ENCODE peak calls at places on chromosomes 3 and 15, in eight cellular contexts. T is neural progenitor cell, B is tibial nerve, Z is astrocyte, Q is psoas muscle, U is prostate gland, O is MM.1S, E is ovary. R is an unnamed sample.

GRCh38 chr3:48656061-48656840 is 6.4 kb downstream of the CELSR3 start:
- DNase-seq in E (peak; percentile 90), O (peak; percentile 79), Q (peak; percentile 90), T (peak; percentile 95), Z (peak; percentile 23), U (peak; percentile 69), B (peak; percentile 52), R (peak; percentile 77)

GRCh38 chr15:92882697-92883642 is 17.2 kb upstream of the CHD2 start:
- DNase-seq in O (peak; percentile 26), Q (peak; percentile 75), T (peak; percentile 59), E (peak; percentile 64), U (no peak), Z (no peak), B (no peak), R (no peak)

GRCh38 chr3:22582291-22582690 is 620.8 kb upstream of the UBE2E2 start:
- DNase-seq in E (no peak), T (no peak), B (no peak), O (no peak), U (no peak), Q (no peak), Z (no peak), R (no peak)

GRCh38 chr3:126389112-126389791 is 5.5 kb upstream of the CFAP100 start:
- DNase-seq in O (peak; percentile 85), E (peak; percentile 92), T (peak; percentile 97), Z (peak; percentile 59), B (peak; percentile 91), U (peak; percentile 92), Q (peak; percentile 97), R (peak; percentile 99)

GRCh38 chr3:106643684-106644161 is 733.5 kb upstream of the CCDC54 start:
- DNase-seq in T (no peak), O (no peak), Z (no peak), Q (peak; percentile 47), E (no peak), B (no peak), U (no peak), R (no peak)

GRCh38 chr3:183988216-183988790 is 29.4 kb downstream of the ABCC5 start:
- DNase-seq in B (no peak), Q (no peak), U (no peak), T (no peak), O (no peak), Z (peak; percentile 72), E (peak; percentile 41), R (no peak)

GRCh38 chr3:96836153-96836915 is 21.9 kb downstream of the EPHA6 start:
- DNase-seq in Q (no peak), U (no peak), T (no peak), B (no peak), Z (no peak), O (no peak), E (no peak), R (no peak)

GRCh38 chr3:107892960-107893359 is 197.9 kb downstream of the CD47 start:
- DNase-seq in B (no peak), U (no peak), Q (no peak), O (no peak), Z (no peak), T (no peak), E (no peak), R (no peak)

GRCh38 chr3:116034797-116035196 is 410.5 kb downstream of the LSAMP start:
- DNase-seq in E (no peak), U (no peak), Z (no peak), T (no peak), B (no peak), Q (no peak), O (no peak), R (no peak)

GRCh38 chr3:32140943-32141342 is 34.5 kb downstream of the GPD1L start:
- DNase-seq in O (no peak), B (no peak), Z (no peak), E (no peak), Q (no peak), T (no peak), U (no peak), R (no peak)

GRCh38 chr3:190586631-190587000 is 72.7 kb downstream of the IL1RAP start:
- DNase-seq in O (no peak), U (no peak), Z (peak; percentile 57), T (no peak), B (no peak), Q (no peak), E (no peak), R (no peak)

DNA sequence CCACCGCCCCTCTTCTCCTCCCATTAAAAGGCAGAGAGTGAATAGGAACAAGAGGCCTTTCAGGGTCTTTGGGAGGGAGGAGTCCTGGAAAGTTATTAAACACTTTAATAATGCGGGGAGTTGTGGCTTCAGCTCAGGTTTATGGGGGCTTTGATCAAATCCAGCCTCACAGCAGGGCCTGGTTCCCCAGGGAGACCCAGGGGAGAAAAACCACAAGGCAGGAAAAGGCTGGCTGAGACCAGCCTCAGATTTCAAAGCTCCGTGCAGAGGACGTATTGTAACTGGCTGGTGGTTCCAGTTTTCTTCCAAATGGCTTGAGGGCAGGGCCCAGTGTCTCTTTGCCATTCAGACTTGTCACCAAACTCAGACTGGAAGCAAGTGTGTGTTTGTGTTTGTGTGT is 242.1 kb downstream of the TLE3 start:
- DNase-seq in O (no peak), B (no peak), U (no peak), E (no peak), Z (no peak), Q (no peak), T (no peak), R (no peak)
- H3K4me3 ChIP-seq in O (no peak overlapping the region), B (no peak overlapping the region), U (no peak overlapping the region), E (no peak overlapping the region), Z (peak overlapping the region; percentile 34), Q (no peak overlapping the region), T (no peak overlapping the region), R (no peak overlapping the region)

GRCh38 chr3:43191116-43191515 is 85.2 kb upstream of the POMGNT2 start:
- DNase-seq in U (no peak), Z (no peak), B (no peak), T (no peak), Q (no peak), O (no peak), E (no peak), R (no peak)
- H3K4me1 ChIP-seq in U (no peaks in the 10 kb centered on the region), Z (peaks cover 6% of the 10 kb centered on the region), B (no peaks in the 10 kb centered on the region), T (no peaks in the 10 kb centered on the region), Q (no peaks in the 10 kb centered on the region), O (no peaks in the 10 kb centered on the region), E (no peaks in the 10 kb centered on the region), R (peaks cover 11% of the 10 kb centered on the region)

DNA sequence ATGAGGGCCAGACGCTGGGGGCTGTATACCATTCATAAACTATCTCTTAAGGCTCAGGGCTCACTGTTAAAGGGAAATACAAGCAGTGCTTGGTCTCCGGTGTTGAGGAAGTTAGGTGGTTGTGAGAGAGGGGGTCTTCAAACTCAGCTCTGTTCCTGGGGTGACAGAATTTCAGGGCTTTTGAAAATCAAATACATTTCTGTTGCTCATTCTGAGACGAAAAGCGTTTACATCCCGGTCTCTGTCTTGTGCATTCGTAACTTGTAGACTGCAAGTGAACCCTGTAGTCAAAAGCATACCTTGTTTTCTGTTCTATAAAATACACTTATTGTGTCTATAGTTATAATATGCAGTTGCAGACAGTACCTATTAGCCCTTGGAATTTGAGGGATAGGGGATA is 1.7 kb downstream of the SLCO3A1 start:
- DNase-seq in U (no peak), Q (no peak), B (no peak), Z (no peak), E (no peak), T (no peak), O (no peak), R (no peak)
- H3K4me3 ChIP-seq in U (no peak overlapping the region), Q (peak overlapping the region; percentile 81), B (no peak overlapping the region), Z (no peak overlapping the region), E (no peak overlapping the region), T (peak overlapping the region; percentile 82), O (no peak overlapping the region), R (peak overlapping the region; percentile 80)

GRCh38 chr3:4985330-4986174 is 6.3 kb downstream of the BHLHE40 start:
- DNase-seq in T (peak; percentile 11), Q (no peak), U (peak; percentile 49), B (no peak), E (no peak), Z (peak; percentile 88), O (no peak), R (no peak)
- H3K4me1 ChIP-seq in T (peaks cover 5% of the 10 kb centered on the region), Q (peaks cover 53% of the 10 kb centered on the region), U (peaks cover 32% of the 10 kb centered on the region), B (peaks cover 94% of the 10 kb centered on the region), E (peaks cover 7% of the 10 kb centered on the region), Z (peaks cover 51% of the 10 kb centered on the region), O (peaks cover 17% of the 10 kb centered on the region), R (peaks cover 79% of the 10 kb centered on the region)

DNA sequence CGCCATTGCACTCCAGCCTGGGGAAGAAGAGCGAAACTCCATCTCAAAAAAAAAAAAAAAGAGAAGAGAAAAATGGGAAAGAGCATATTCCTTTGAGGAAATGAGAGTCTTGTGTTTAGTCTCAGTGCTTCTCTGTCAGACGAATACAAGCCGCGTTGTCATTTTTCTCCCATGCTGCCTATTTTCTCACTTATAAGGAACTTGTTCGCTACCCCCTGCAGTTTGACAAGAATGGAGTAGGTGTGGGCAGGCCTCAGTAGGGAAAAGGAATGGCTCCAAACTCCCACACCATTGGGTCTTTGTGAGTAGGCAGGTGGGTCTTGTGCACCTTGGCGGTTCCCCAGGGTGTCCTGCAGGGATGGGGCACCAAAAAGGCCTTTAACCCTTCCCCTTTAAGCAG is 6.5 kb downstream of the GPR160 start:
- DNase-seq in U (no peak), Q (no peak), T (no peak), Z (no peak), O (no peak), B (no peak), E (no peak), R (no peak)
- H3K4me3 ChIP-seq in U (no peak overlapping the region), Q (no peak overlapping the region), T (no peak overlapping the region), Z (no peak overlapping the region), O (peak overlapping the region; percentile 28), B (no peak overlapping the region), E (no peak overlapping the region), R (no peak overlapping the region)